ENCODE peak calls at places on chromosome 20, in ten cellular contexts. F is hepatocyte, L is endodermal cell, Y is HCT116, H is stomach, R is cardiac fibroblast, X is fibroblast of lung, U is AG04450, W is tibial nerve, E is BJ. D is an unnamed sample.

GRCh38 chr20:2451939-2452732 is 18.5 kb downstream of the SNRPB start:
- DNase-seq in R (peak), E (no peak), W (peak), X (peak), U (no peak), Y (peak), H (peak), F (peak), L (peak), D (peak)

GRCh38 chr20:34001378-34001777 is 7.7 kb downstream of the RALY start:
- DNase-seq in Y (no peak), H (no peak), W (no peak), U (no peak), L (no peak), X (peak), F (no peak), R (no peak), E (no peak), D (no peak)

GRCh38 chr20:10511166-10511506 is 76.0 kb downstream of the SLX4IP start:
- DNase-seq in X (no peak), F (peak), W (no peak), E (no peak), R (no peak), Y (no peak), L (no peak), U (no peak), H (no peak), D (no peak)

GRCh38 chr20:24738058-24738775 is 210.9 kb upstream of the CST7 start:
- DNase-seq in H (no peak), E (no peak), L (no peak), U (no peak), R (no peak), X (no peak), Y (no peak), W (peak), F (no peak), D (no peak)

GRCh38 chr20:37309941-37310590 is 20.6 kb downstream of the MANBAL start:
- DNase-seq in X (no peak), E (no peak), L (no peak), H (peak), R (no peak), U (no peak), Y (no peak), W (no peak), F (peak), D (peak)

GRCh38 chr20:19973920-19974620 is 43.1 kb upstream of the NAA20 start:
- DNase-seq in X (peak), E (peak), Y (no peak), L (no peak), U (no peak), R (peak), F (peak), W (peak), H (peak), D (peak)

GRCh38 chr20:50138479-50139393 is 14.8 kb downstream of the PEDS1 start:
- DNase-seq in H (no peak), X (no peak), R (no peak), L (peak), Y (no peak), W (no peak), U (no peak), F (no peak), E (no peak), D (peak)

GRCh38 chr20:61287583-61287982 is 35.5 kb downstream of the CDH4 start:
- DNase-seq in U (no peak), W (no peak), L (no peak), R (no peak), H (no peak), X (no peak), Y (no peak), F (no peak), E (no peak), D (no peak)

GRCh38 chr20:45934046-45934586 is 367 bp upstream of the PCIF1 start:
- DNase-seq in F (peak), U (no peak), X (peak), E (no peak), L (peak), Y (peak), R (peak), H (peak), W (peak), D (peak)

GRCh38 chr20:52410182-52410647 is 218.6 kb upstream of the ZFP64 start:
- DNase-seq in W (peak), X (peak), U (no peak), F (peak), H (no peak), L (no peak), E (peak), Y (no peak), R (peak), D (no peak)

GRCh38 chr20:61804896-61805295 is 260.8 kb downstream of the TAF4 start:
- DNase-seq in U (no peak), W (no peak), H (no peak), X (peak), E (no peak), R (no peak), L (no peak), F (no peak), Y (no peak), D (no peak)

GRCh38 chr20:12788936-12789335 is 219.8 kb upstream of the SPTLC3 start:
- DNase-seq in E (no peak), R (no peak), F (no peak), L (no peak), Y (no peak), X (no peak), U (no peak), H (no peak), W (no peak), D (no peak)

GRCh38 chr20:50713677-50714101 is 17.7 kb upstream of the PARD6B start:
- DNase-seq in L (peak), E (no peak), U (no peak), Y (no peak), H (peak), X (peak), W (peak), R (peak), F (peak), D (peak)

GRCh38 chr20:50690979-50691584 is at the start of gene RIPOR3:
- DNase-seq in R (no peak), U (no peak), E (no peak), L (peak), Y (no peak), H (peak), X (peak), W (no peak), F (peak), D (no peak)

GRCh38 chr20:36717657-36718056 is 28.2 kb downstream of the NDRG3 start:
- DNase-seq in U (no peak), F (no peak), W (no peak), Y (no peak), H (no peak), R (peak), L (peak), X (no peak), E (no peak), D (peak)

GRCh38 chr20:4027590-4028265 is 12.4 kb upstream of the RNF24 start:
- DNase-seq in W (no peak), H (no peak), X (no peak), Y (no peak), U (no peak), F (no peak), E (no peak), L (no peak), R (no peak), D (no peak)

GRCh38 chr20:46128310-46129151 is 10.4 kb downstream of the CD40 start:
- DNase-seq in U (no peak), X (peak), E (no peak), R (peak), Y (no peak), F (peak), L (peak), H (peak), W (peak), D (peak)

GRCh38 chr20:658202-658601 is 5.2 kb upstream of the SRXN1 start:
- DNase-seq in Y (no peak), U (no peak), F (no peak), X (no peak), W (no peak), R (no peak), L (peak), H (no peak), E (no peak), D (no peak)

GRCh38 chr20:47305667-47306066 is 50.8 kb downstream of the ZMYND8 start:
- DNase-seq in Y (no peak), X (no peak), F (no peak), R (peak), U (no peak), L (no peak), H (no peak), W (no peak), E (no peak), D (no peak)

GRCh38 chr20:54474046-54474445 is 1.3 kb upstream of the DOK5 start:
- DNase-seq in Y (no peak), U (no peak), F (no peak), R (no peak), E (no peak), H (no peak), X (no peak), L (no peak), W (no peak), D (no peak)

GRCh38 chr20:40197744-40198143 is 491.3 kb downstream of the MAFB start:
- DNase-seq in R (no peak), X (peak), L (peak), H (no peak), W (peak), E (no peak), F (no peak), Y (no peak), U (no peak), D (no peak)

GRCh38 chr20:50252715-50253500 is 62.3 kb downstream of the CEBPB start:
- DNase-seq in F (no peak), E (no peak), L (no peak), R (no peak), W (no peak), H (no peak), U (no peak), Y (no peak), X (no peak), D (no peak)

GRCh38 chr20:43940518-43941225 is 26.0 kb downstream of the TOX2 start:
- DNase-seq in U (no peak), L (no peak), H (no peak), X (no peak), W (no peak), E (no peak), F (no peak), Y (no peak), R (no peak), D (no peak)

GRCh38 chr20:23643665-23644064 is 5.9 kb upstream of the CST3 start:
- DNase-seq in F (no peak), H (no peak), X (no peak), W (peak), L (no peak), R (no peak), E (no peak), Y (no peak), U (no peak), D (no peak)

GRCh38 chr20:59400666-59401065 is 100.3 kb downstream of the EDN3 start:
- DNase-seq in R (no peak), H (no peak), X (no peak), U (no peak), F (no peak), L (no peak), E (no peak), Y (no peak), W (no peak), D (no peak)

GRCh38 chr20:59403962-59404314 is 103.5 kb downstream of the EDN3 start:
- DNase-seq in L (no peak), E (no peak), U (no peak), Y (no peak), R (no peak), W (no peak), X (no peak), F (no peak), H (no peak), D (no peak)

GRCh38 chr20:59404749-59405148 is 104.3 kb downstream of the EDN3 start:
- DNase-seq in W (no peak), L (no peak), X (no peak), H (no peak), Y (no peak), R (no peak), U (no peak), E (no peak), F (no peak), D (no peak)

GRCh38 chr20:59403261-59403961 is 103.0 kb downstream of the EDN3 start:
- DNase-seq in H (peak), R (peak), L (peak), Y (no peak), E (no peak), W (peak), X (no peak), U (no peak), F (peak), D (peak)

GRCh38 chr20:59402697-59403096 is 102.3 kb downstream of the EDN3 start:
- DNase-seq in H (no peak), X (no peak), W (no peak), L (no peak), Y (no peak), E (no peak), F (peak), U (no peak), R (no peak), D (no peak)
- H3K4me3 ChIP-seq in H (no peak), X (no peak), W (no peak), L (no peak), Y (no peak), E (no peak), F (no peak), U (no peak), R (no peak), D (no peak)

DNA sequence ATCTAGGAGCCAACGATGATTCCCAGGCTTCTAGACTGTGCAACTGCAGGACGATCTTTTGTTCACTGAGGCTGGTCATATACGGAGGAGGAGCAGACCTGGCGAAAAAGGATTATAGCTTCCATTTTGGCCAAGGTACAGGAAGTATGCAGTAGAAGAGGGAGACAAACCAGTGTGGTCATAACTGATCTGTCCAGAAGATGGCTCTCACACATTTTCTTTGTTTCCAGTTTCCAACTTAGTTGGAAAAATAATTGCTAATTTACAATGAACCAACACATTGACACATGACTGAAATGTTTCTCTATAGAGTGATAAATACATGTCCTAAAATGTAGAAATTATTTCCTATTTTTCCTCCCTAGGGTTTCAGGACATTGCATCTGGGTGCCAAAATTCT is 364.1 kb upstream of the BTBD3 start:
- DNase-seq in U (no peak), H (no peak), L (no peak), R (peak), E (no peak), Y (no peak), W (no peak), X (no peak), F (no peak), D (no peak)
- TF ChIP-seq CTCF in U (peak), H (no peak), L (peak), R (peak), E (peak), Y (peak), W (no peak), X (peak), F (peak), D (no peak)

GRCh38 chr20:9071976-9072726 is 3.3 kb downstream of the PLCB4 start:
- DNase-seq in H (no peak), R (no peak), W (no peak), Y (no peak), E (no peak), X (peak), U (no peak), F (no peak), L (no peak), D (no peak)

GRCh38 chr20:9070304-9070703 is 1.4 kb downstream of the PLCB4 start:
- DNase-seq in F (no peak), E (no peak), U (no peak), W (no peak), X (no peak), Y (no peak), R (no peak), L (no peak), H (no peak), D (no peak)

GRCh38 chr20:9066196-9066595 is 2.7 kb upstream of the PLCB4 start:
- DNase-seq in L (no peak), U (no peak), F (no peak), X (no peak), W (no peak), R (no peak), E (no peak), H (no peak), Y (no peak), D (no peak)

GRCh38 chr20:9068232-9068781 is 580 bp upstream of the PLCB4 start:
- DNase-seq in X (peak), F (peak), Y (no peak), H (peak), E (no peak), R (peak), U (no peak), L (peak), W (no peak), D (no peak)

DNA sequence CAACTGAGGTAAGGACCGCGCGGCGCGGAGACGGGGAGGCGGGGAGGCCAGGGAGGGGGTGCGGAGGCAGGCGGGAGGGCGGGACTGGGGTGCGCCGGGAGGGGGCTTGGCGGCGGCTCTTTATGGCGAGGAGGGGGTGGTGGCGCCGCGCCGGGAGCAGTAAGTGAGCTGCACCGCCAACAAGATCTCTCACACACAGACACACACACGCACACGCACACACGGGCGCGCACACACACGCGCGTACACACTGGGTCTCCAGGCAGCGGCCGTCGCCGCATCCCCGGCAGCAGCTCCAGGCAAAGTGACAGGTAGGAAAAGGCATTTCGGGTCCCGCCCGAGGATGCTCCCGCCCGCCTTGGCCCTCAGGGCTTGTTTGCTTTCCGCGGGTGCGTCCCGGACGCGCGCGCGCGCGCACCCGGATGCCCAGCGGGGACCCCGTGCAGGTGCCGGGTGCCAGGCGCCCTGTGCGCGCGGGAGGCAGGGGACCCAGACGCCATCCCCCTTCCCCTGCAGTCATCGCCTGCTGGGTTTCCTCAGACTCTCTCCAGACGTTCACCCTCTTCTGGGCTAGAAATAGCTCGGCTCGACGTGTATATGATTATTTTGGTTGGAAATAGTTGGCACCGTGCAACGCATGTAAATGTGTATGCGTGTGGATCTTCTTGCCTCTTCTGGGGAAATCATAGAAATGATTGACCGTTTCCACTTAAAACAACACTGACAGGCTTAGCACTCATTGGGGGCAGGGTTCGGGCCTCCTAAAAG is at the start of gene PLCB4:
- DNase-seq in H (peak), F (peak), L (peak), W (no peak), R (peak), Y (no peak), E (no peak), U (no peak), X (peak), D (no peak)
- H3K4me3 ChIP-seq in H (peak), F (peak), L (peak), W (peak), R (peak), Y (peak), E (peak), U (peak), X (peak), D (no peak)

DNA sequence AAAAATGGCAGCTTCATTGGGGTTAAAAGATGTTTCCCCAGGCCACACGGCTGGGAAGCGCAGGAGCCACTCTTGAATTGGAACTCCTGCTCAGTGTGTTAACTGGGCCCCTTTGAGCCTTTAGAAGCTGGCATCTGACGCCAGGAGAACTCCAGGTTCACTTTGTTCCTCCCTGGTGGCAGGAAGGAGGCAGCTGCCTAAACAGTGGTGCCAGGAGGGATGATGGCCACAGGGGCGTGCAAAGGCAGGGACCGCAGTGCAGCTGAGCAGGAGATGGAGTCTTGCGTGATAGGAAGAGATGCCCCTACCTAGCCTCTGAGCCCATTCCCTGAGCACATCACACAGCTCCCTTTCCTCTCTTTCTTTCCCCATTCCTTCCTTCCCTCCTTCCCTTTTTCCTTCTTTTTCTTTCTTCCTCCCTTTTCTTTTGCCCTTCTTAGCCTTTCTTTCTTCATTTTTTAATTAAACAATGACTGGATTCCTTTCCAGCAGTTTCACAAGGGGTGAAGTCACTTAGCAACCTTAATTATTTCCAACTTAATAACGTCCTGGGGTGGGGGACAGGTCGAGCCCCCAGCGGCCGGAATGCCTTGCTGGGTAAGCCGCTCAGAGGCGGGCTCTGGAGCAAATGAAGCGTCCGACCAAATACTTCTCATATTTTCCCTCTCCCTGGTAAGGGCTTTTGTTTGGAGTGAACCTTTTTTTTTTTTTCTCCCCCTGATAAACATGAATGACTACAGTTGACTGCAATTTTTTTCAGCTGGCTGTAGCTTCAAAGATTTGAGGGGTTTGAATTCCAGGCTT is 20.8 kb upstream of the BMP7 start:
- DNase-seq in U (no peak), W (no peak), X (peak), H (no peak), E (no peak), Y (no peak), F (peak), L (no peak), R (no peak), D (no peak)
- TF ChIP-seq CTCF in U (no peak), W (no peak), X (no peak), H (no peak), E (no peak), Y (no peak), F (no peak), L (no peak), R (no peak), D (no peak)